ENCODE peak calls at places on chromosomes 12 and 14, in nine cellular contexts. One of them, this sample, is unnamed.

GRCh38 chr12:121964813-121965643 is 46.6 kb downstream of the CFAP251 start:
- DNase-seq in IMR-90: peak; percentile 61
- DNase-seq in heart left ventricle: no peak
- DNase-seq in adrenal gland: peak; percentile 53
- DNase-seq in ovary: no peak
- DNase-seq in GM12892: no peak
- DNase-seq in prostate gland: no peak
- DNase-seq in A549: no peak
- DNase-seq in breast epithelium: no peak
- DNase-seq in this sample: no peak

GRCh38 chr12:49558526-49558925 is 9.4 kb downstream of the MCRS1 start:
- DNase-seq in IMR-90: no peak
- DNase-seq in heart left ventricle: no peak
- DNase-seq in adrenal gland: no peak
- DNase-seq in ovary: no peak
- DNase-seq in GM12892: no peak
- DNase-seq in prostate gland: no peak
- DNase-seq in A549: no peak
- DNase-seq in breast epithelium: no peak
- DNase-seq in this sample: no peak

GRCh38 chr12:94650143-94651056 is at the start of gene TMCC3:
- DNase-seq in IMR-90: no peak
- DNase-seq in heart left ventricle: peak; percentile 50
- DNase-seq in adrenal gland: peak; percentile 48
- DNase-seq in ovary: peak; percentile 75
- DNase-seq in GM12892: peak; percentile 64
- DNase-seq in prostate gland: peak; percentile 39
- DNase-seq in A549: no peak
- DNase-seq in breast epithelium: no peak
- DNase-seq in this sample: peak; percentile 16

GRCh38 chr14:89625208-89625987 is 208.4 kb upstream of the FOXN3 start:
- DNase-seq in IMR-90: no peak
- DNase-seq in heart left ventricle: peak; percentile 30
- DNase-seq in adrenal gland: peak; percentile 52
- DNase-seq in ovary: peak; percentile 90
- DNase-seq in GM12892: no peak
- DNase-seq in prostate gland: no peak
- DNase-seq in A549: no peak
- DNase-seq in breast epithelium: no peak
- DNase-seq in this sample: no peak

GRCh38 chr14:77052281-77053044 is 24.0 kb upstream of the IRF2BPL start:
- DNase-seq in IMR-90: no peak
- DNase-seq in heart left ventricle: no peak
- DNase-seq in adrenal gland: no peak
- DNase-seq in ovary: no peak
- DNase-seq in GM12892: no peak
- DNase-seq in prostate gland: peak; percentile 52
- DNase-seq in A549: no peak
- DNase-seq in breast epithelium: no peak
- DNase-seq in this sample: no peak

GRCh38 chr14:75626857-75627256 is 33.8 kb downstream of the ERG28 start:
- DNase-seq in IMR-90: no peak
- DNase-seq in heart left ventricle: no peak
- DNase-seq in adrenal gland: peak; percentile 32
- DNase-seq in ovary: no peak
- DNase-seq in GM12892: no peak
- DNase-seq in prostate gland: no peak
- DNase-seq in A549: no peak
- DNase-seq in breast epithelium: no peak
- DNase-seq in this sample: no peak

GRCh38 chr12:42705863-42706262 is 116.3 kb upstream of the PRICKLE1 start:
- DNase-seq in IMR-90: peak; percentile 95
- DNase-seq in heart left ventricle: peak; percentile 69
- DNase-seq in adrenal gland: peak; percentile 24
- DNase-seq in ovary: peak; percentile 83
- DNase-seq in GM12892: no peak
- DNase-seq in prostate gland: no peak
- DNase-seq in A549: no peak
- DNase-seq in breast epithelium: no peak
- DNase-seq in this sample: no peak

GRCh38 chr14:84961637-84962036 is 568.3 kb upstream of the FLRT2 start:
- DNase-seq in IMR-90: no peak
- DNase-seq in heart left ventricle: peak; percentile 26
- DNase-seq in adrenal gland: no peak
- DNase-seq in ovary: no peak
- DNase-seq in GM12892: no peak
- DNase-seq in prostate gland: no peak
- DNase-seq in A549: no peak
- DNase-seq in breast epithelium: no peak
- DNase-seq in this sample: no peak

GRCh38 chr14:60686865-60687264 is 37.3 kb downstream of the SIX4 start:
- DNase-seq in IMR-90: no peak
- DNase-seq in heart left ventricle: no peak
- DNase-seq in adrenal gland: no peak
- DNase-seq in ovary: no peak
- DNase-seq in GM12892: no peak
- DNase-seq in prostate gland: no peak
- DNase-seq in A549: no peak
- DNase-seq in breast epithelium: no peak
- DNase-seq in this sample: no peak

GRCh38 chr12:12724421-12725085 is 7.4 kb downstream of the CDKN1B start:
- DNase-seq in IMR-90: no peak
- DNase-seq in heart left ventricle: no peak
- DNase-seq in adrenal gland: no peak
- DNase-seq in ovary: no peak
- DNase-seq in GM12892: no peak
- DNase-seq in prostate gland: no peak
- DNase-seq in A549: no peak
- DNase-seq in breast epithelium: no peak
- DNase-seq in this sample: peak; percentile 47

GRCh38 chr14:75279739-75280447 is 1.3 kb downstream of the FOS start:
- DNase-seq in IMR-90: peak; percentile 27
- DNase-seq in heart left ventricle: no peak
- DNase-seq in adrenal gland: peak; percentile 52
- DNase-seq in ovary: peak; percentile 70
- DNase-seq in GM12892: no peak
- DNase-seq in prostate gland: no peak
- DNase-seq in A549: no peak
- DNase-seq in breast epithelium: no peak
- DNase-seq in this sample: peak; percentile 31

GRCh38 chr12:3224530-3224903 is 147.3 kb downstream of the TSPAN9 start:
- DNase-seq in IMR-90: no peak
- DNase-seq in heart left ventricle: no peak
- DNase-seq in adrenal gland: no peak
- DNase-seq in ovary: no peak
- DNase-seq in GM12892: no peak
- DNase-seq in prostate gland: no peak
- DNase-seq in A549: no peak
- DNase-seq in breast epithelium: no peak
- DNase-seq in this sample: no peak

GRCh38 chr12:480831-481230 is 21.1 kb downstream of the B4GALNT3 start:
- DNase-seq in IMR-90: peak; percentile 30
- DNase-seq in heart left ventricle: peak; percentile 68
- DNase-seq in adrenal gland: peak; percentile 25
- DNase-seq in ovary: peak; percentile 55
- DNase-seq in GM12892: no peak
- DNase-seq in prostate gland: no peak
- DNase-seq in A549: no peak
- DNase-seq in breast epithelium: no peak
- DNase-seq in this sample: no peak

GRCh38 chr14:24311837-24312615 is 724 bp downstream of the LTB4R start:
- DNase-seq in IMR-90: no peak
- DNase-seq in heart left ventricle: no peak
- DNase-seq in adrenal gland: no peak
- DNase-seq in ovary: no peak
- DNase-seq in GM12892: no peak
- DNase-seq in prostate gland: peak; percentile 50
- DNase-seq in A549: no peak
- DNase-seq in breast epithelium: no peak
- DNase-seq in this sample: no peak

GRCh38 chr12:132600048-132601032 is 10.0 kb downstream of the LRCOL1 start:
- DNase-seq in IMR-90: peak; percentile 61
- DNase-seq in heart left ventricle: peak; percentile 62
- DNase-seq in adrenal gland: peak; percentile 69
- DNase-seq in ovary: peak; percentile 84
- DNase-seq in GM12892: no peak
- DNase-seq in prostate gland: peak; percentile 62
- DNase-seq in A549: peak; percentile 78
- DNase-seq in breast epithelium: peak; percentile 74
- DNase-seq in this sample: peak; percentile 54

GRCh38 chr12:7970475-7971252 is 34.7 kb upstream of the SLC2A3 start:
- DNase-seq in IMR-90: peak; percentile 94
- DNase-seq in heart left ventricle: peak; percentile 89
- DNase-seq in adrenal gland: peak; percentile 86
- DNase-seq in ovary: peak; percentile 91
- DNase-seq in GM12892: peak; percentile 65
- DNase-seq in prostate gland: peak; percentile 79
- DNase-seq in A549: peak; percentile 95
- DNase-seq in breast epithelium: peak; percentile 65
- DNase-seq in this sample: peak; percentile 72
- TF ChIP-seq POLR2A in IMR-90: peak; percentile 72
- TF ChIP-seq POLR2A in heart left ventricle: peak; percentile 33
- TF ChIP-seq POLR2A in adrenal gland: peak; percentile 8
- TF ChIP-seq POLR2A in ovary: no peak
- TF ChIP-seq POLR2A in GM12892: peak; percentile 35
- TF ChIP-seq POLR2A in prostate gland: peak; percentile 28
- TF ChIP-seq POLR2A in A549: peak; percentile 51
- TF ChIP-seq POLR2A in breast epithelium: no peak
- TF ChIP-seq POLR2A in this sample: peak; percentile 43

GRCh38 chr12:124910561-124911478 is 3.6 kb downstream of the UBC start:
- DNase-seq in IMR-90: peak; percentile 42
- DNase-seq in heart left ventricle: no peak
- DNase-seq in adrenal gland: no peak
- DNase-seq in ovary: peak; percentile 20
- DNase-seq in GM12892: no peak
- DNase-seq in prostate gland: no peak
- DNase-seq in A549: peak; percentile 72
- DNase-seq in breast epithelium: no peak
- DNase-seq in this sample: no peak
- TF ChIP-seq POLR2A in IMR-90: peak; percentile 92
- TF ChIP-seq POLR2A in heart left ventricle: no peak
- TF ChIP-seq POLR2A in adrenal gland: peak; percentile 46
- TF ChIP-seq POLR2A in ovary: no peak
- TF ChIP-seq POLR2A in GM12892: peak; percentile 80
- TF ChIP-seq POLR2A in prostate gland: peak; percentile 6
- TF ChIP-seq POLR2A in A549: peak; percentile 25
- TF ChIP-seq POLR2A in breast epithelium: peak; percentile 76
- TF ChIP-seq POLR2A in this sample: peak; percentile 78

GRCh38 chr14:93161411-93161940 is 23.2 kb downstream of the MOAP1 start:
- DNase-seq in IMR-90: no peak
- DNase-seq in heart left ventricle: no peak
- DNase-seq in adrenal gland: no peak
- DNase-seq in ovary: no peak
- DNase-seq in GM12892: no peak
- DNase-seq in prostate gland: no peak
- DNase-seq in A549: no peak
- DNase-seq in breast epithelium: no peak
- DNase-seq in this sample: no peak
- TF ChIP-seq POLR2A in IMR-90: no peak
- TF ChIP-seq POLR2A in heart left ventricle: no peak
- TF ChIP-seq POLR2A in adrenal gland: no peak
- TF ChIP-seq POLR2A in ovary: no peak
- TF ChIP-seq POLR2A in GM12892: no peak
- TF ChIP-seq POLR2A in prostate gland: no peak
- TF ChIP-seq POLR2A in A549: no peak
- TF ChIP-seq POLR2A in breast epithelium: no peak
- TF ChIP-seq POLR2A in this sample: no peak

DNA sequence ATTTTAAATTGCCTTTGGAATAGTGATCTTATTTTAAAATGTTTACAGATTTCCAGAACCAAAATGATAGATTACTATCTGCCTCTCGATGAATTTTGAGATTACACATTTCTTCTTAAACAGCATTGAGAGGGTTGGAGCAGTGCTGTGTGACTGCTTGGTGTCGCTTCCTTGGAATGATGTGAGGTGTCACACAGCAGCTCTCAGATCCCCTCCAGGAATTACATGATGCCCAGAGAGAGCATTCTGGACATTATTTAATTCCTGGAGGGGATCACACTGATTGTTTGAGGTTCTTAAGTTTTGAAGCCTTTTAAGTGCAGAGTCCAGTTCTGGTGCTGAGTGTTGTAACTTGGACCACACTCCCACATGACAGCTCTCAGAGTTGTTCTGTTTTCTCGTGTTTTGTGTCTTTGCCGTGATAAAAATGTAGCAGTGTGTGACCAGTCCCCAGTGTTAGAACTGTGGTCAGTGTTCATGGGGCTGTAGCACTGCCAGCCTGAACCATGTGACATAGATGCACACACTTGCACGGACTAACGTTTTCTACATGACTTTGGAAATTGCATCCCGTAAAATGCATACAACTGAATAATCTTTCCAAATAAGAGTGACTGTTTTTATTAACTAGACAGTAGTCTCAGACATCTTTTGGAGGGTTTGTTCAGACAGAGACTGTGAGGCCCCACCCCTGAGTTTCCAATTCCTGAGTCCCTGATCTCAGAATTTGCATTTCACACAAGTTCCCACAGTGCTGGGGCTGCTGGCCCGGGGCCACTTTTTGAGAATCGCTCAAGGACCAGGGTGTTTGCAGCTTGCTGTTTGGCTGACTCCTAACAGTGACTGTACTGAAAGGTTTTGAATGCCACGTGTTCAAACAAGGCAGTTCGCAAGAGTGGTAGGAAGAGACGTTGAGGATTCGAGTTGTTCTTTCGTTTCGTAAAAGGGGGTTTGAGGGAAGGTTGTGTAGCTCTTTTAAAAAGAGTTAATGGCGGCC is 26.0 kb downstream of the XRCC3 start:
- DNase-seq in IMR-90: no peak
- DNase-seq in heart left ventricle: peak; percentile 49
- DNase-seq in adrenal gland: peak; percentile 69
- DNase-seq in ovary: peak; percentile 81
- DNase-seq in GM12892: no peak
- DNase-seq in prostate gland: peak; percentile 8
- DNase-seq in A549: no peak
- DNase-seq in breast epithelium: no peak
- DNase-seq in this sample: no peak
- TF ChIP-seq POLR2A in IMR-90: no peak
- TF ChIP-seq POLR2A in heart left ventricle: no peak
- TF ChIP-seq POLR2A in adrenal gland: no peak
- TF ChIP-seq POLR2A in ovary: no peak
- TF ChIP-seq POLR2A in GM12892: no peak
- TF ChIP-seq POLR2A in prostate gland: no peak
- TF ChIP-seq POLR2A in A549: no peak
- TF ChIP-seq POLR2A in breast epithelium: no peak
- TF ChIP-seq POLR2A in this sample: no peak

This sample was measured in erythroblast.